ENCODE peak calls at places on chromosomes 4 and X, in seven cellular contexts. Y, S, T, B, G, I and V are unnamed samples.
A peak's percentile ranks its signal among the peaks of the same experiment; 100 is the strongest.

GRCh38 chrX:33041141-33041540 is 170.2 kb downstream of the DMD start:
- DNase-seq in Y (no peak), S (no peak), T (no peak), B (no peak), G (no peak), I (no peak), V (no peak)

GRCh38 chr4:99687120-99687519 is 29.5 kb upstream of the C4orf54 start:
- DNase-seq in Y (no peak), S (no peak), T (no peak), B (no peak), G (no peak), I (no peak), V (no peak)

GRCh38 chr4:71711985-71712348 is 71.9 kb downstream of the GC start:
- DNase-seq in Y (no peak), S (no peak), T (no peak), B (no peak), G (peak; percentile 58), I (no peak), V (no peak)

GRCh38 chr4:102616661-102617060 is 115.5 kb downstream of the NFKB1 start:
- DNase-seq in Y (no peak), S (no peak), T (no peak), B (no peak), G (no peak), I (no peak), V (no peak)

GRCh38 chr4:159015862-159016261 is 87.0 kb upstream of the RAPGEF2 start:
- DNase-seq in Y (no peak), S (no peak), T (no peak), B (no peak), G (no peak), I (peak; percentile 17), V (no peak)

GRCh38 chrX:44580466-44580865 is 37.8 kb upstream of the FUNDC1 start:
- DNase-seq in Y (no peak), S (no peak), T (no peak), B (no peak), G (peak; percentile 68), I (peak; percentile 55), V (peak; percentile 7)

GRCh38 chrX:47628980-47629379 is 750 bp downstream of the CFP start:
- DNase-seq in Y (no peak), S (no peak), T (no peak), B (no peak), G (no peak), I (no peak), V (no peak)

GRCh38 chr4:3361896-3362295 is 69.1 kb downstream of the RGS12 start:
- DNase-seq in Y (no peak), S (no peak), T (no peak), B (no peak), G (no peak), I (no peak), V (no peak)

GRCh38 chr4:112170451-112170993 is 25.3 kb downstream of the FAM241A start:
- DNase-seq in Y (no peak), S (no peak), T (peak; percentile 60), B (peak; percentile 80), G (peak; percentile 68), I (peak; percentile 88), V (peak; percentile 17)

GRCh38 chrX:129981752-129982299 is 609 bp upstream of the BCORL1 start:
- DNase-seq in Y (no peak), S (no peak), T (no peak), B (no peak), G (no peak), I (no peak), V (no peak)

GRCh38 chr4:57191523-57192034 is 81.4 kb upstream of the IGFBP7 start:
- DNase-seq in Y (no peak), S (no peak), T (no peak), B (no peak), G (peak; percentile 17), I (peak; percentile 16), V (no peak)

GRCh38 chr4:123284166-123284565 is 112.4 kb upstream of the SPRY1 start:
- DNase-seq in Y (no peak), S (no peak), T (no peak), B (peak; percentile 4), G (peak; percentile 63), I (peak; percentile 25), V (no peak)

GRCh38 chr4:56321246-56321645 is 66.0 kb downstream of the AASDH start:
- DNase-seq in Y (no peak), S (no peak), T (no peak), B (no peak), G (peak; percentile 35), I (peak; percentile 11), V (no peak)

GRCh38 chr4:82748176-82748575 is 50.4 kb downstream of the SCD5 start:
- DNase-seq in Y (no peak), S (no peak), T (no peak), B (no peak), G (peak; percentile 31), I (no peak), V (no peak)

GRCh38 chr4:62193726-62194125 is 993.6 kb downstream of the ADGRL3 start:
- DNase-seq in Y (no peak), S (no peak), T (no peak), B (no peak), G (peak; percentile 8), I (peak; percentile 10), V (no peak)

GRCh38 chr4:175560628-175561027 is 251.4 kb downstream of the GPM6A start:
- DNase-seq in Y (no peak), S (no peak), T (peak; percentile 1), B (peak; percentile 11), G (peak; percentile 26), I (peak; percentile 35), V (no peak)

GRCh38 chr4:112855058-112855457 is 194.4 kb upstream of the ANK2 start:
- DNase-seq in Y (no peak), S (no peak), T (no peak), B (no peak), G (no peak), I (no peak), V (no peak)

GRCh38 chr4:40238700-40239548 is 42.1 kb downstream of the RHOH start:
- DNase-seq in Y (no peak), S (no peak), T (no peak), B (no peak), G (no peak), I (peak; percentile 14), V (no peak)

GRCh38 chrX:31333181-31333831 is 261.5 kb upstream of the FTHL17 start:
- DNase-seq in Y (no peak), S (no peak), T (no peak), B (peak; percentile 59), G (peak; percentile 84), I (peak; percentile 83), V (no peak)

GRCh38 chr4:107658400-107659326 is 61.4 kb downstream of the PAPSS1 start:
- DNase-seq in Y (no peak), S (no peak), T (no peak), B (no peak), G (no peak), I (peak; percentile 22), V (no peak)

GRCh38 chr4:107655289-107655688 is 64.7 kb downstream of the PAPSS1 start:
- DNase-seq in Y (no peak), S (no peak), T (no peak), B (no peak), G (no peak), I (no peak), V (no peak)

DNA sequence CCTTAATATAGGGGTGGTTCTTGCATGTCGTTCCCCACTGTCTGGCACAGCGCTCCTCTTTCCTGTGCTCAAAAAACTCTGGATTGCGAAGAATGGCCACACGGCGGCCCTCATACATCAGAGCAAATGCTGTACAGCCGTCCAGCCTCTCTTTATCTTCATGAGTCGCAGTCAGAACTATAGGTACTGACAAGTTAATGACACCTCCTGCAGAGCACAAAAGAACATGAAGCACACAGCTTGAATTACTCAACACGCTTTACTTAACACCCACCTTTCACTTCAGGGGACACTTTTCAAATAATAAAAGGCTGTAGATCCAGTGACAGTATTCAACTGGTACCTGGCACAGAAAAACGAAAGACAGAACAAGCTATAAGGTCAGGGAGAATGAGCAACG is 65.3 kb downstream of the PAPSS1 start:
- DNase-seq in Y (no peak), S (no peak), T (no peak), B (no peak), G (no peak), I (peak; percentile 22), V (no peak)
- TF ChIP-seq CTCF in Y (peak; percentile 23), S (no peak), T (no peak), B (no peak), G (peak; percentile 12), I (peak; percentile 18), V (no peak)

GRCh38 chrX:40316502-40316901 is 218.7 kb upstream of the BCOR start:
- DNase-seq in Y (no peak), S (no peak), T (no peak), B (no peak), G (no peak), I (no peak), V (no peak)

GRCh38 chrX:40318076-40318475 is 220.3 kb upstream of the BCOR start:
- DNase-seq in Y (no peak), S (no peak), T (no peak), B (no peak), G (no peak), I (no peak), V (no peak)

GRCh38 chrX:40310016-40310415 is 212.3 kb upstream of the BCOR start:
- DNase-seq in Y (no peak), S (no peak), T (no peak), B (no peak), G (no peak), I (no peak), V (no peak)

GRCh38 chrX:40313269-40313668 is 215.5 kb upstream of the BCOR start:
- DNase-seq in Y (no peak), S (no peak), T (no peak), B (no peak), G (no peak), I (no peak), V (no peak)

DNA sequence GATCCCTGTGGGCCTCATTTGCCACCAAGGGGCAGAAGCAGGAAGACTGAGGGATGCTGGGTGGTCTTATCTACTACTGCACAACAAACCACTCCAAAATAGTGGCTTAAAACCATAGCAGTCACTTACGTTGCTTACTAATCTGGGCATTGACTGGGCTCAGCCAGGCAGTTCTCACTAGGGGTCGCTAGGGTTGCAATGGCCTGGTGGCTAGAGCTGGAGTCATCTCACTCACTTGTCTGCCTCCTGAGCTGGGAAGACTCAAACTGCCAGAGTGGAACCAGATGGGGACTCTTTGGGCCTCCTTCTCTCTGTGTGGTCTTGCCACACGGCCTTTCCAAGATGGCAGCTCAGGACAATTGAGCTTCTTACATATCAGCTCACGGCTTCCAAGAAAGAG is 216.3 kb upstream of the BCOR start:
- DNase-seq in Y (no peak), S (no peak), T (no peak), B (no peak), G (no peak), I (no peak), V (no peak)
- TF ChIP-seq CTCF in Y (no peak), S (no peak), T (no peak), B (no peak), G (no peak), I (no peak), V (no peak)

GRCh38 chr4:91636083-91636482 is 667.7 kb upstream of the GRID2 start:
- DNase-seq in Y (no peak), S (no peak), T (no peak), B (no peak), G (no peak), I (no peak), V (no peak)
- TF ChIP-seq CTCF in Y (no peak), S (no peak), T (no peak), B (no peak), G (no peak), I (no peak), V (no peak)

DNA sequence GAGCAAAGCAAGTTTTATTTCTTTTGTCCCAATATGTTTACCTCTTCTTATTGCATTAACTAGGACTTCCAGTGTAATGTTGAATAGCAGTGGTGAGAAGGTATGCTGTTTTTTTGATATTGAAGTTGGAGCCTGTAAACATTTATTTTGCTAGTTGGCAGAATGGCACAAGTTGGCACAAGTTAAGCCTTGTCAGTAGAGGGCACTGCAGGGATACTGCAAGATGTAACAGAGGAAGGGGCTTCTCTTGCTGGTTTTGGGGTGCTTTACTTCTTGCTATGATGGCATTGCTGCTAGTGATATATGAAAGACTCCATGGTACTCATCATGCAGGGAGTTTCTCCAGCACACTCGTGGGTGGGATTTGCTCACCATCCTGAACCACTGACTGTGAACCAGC is 327.3 kb upstream of the ARX start:
- DNase-seq in Y (no peak), S (no peak), T (no peak), B (no peak), G (no peak), I (no peak), V (no peak)
- TF ChIP-seq CTCF in Y (no peak), S (no peak), T (no peak), B (no peak), G (no peak), I (no peak), V (no peak)